ENCODE peak calls at places on chromosomes 13 and 19, in six cellular contexts. One of them, this sample, is unnamed.

GRCh38 chr19:38683393-38684077 is 36.1 kb downstream of the ACTN4 start:
- DNase-seq in H1: peak; percentile 83
- DNase-seq in K562: peak; percentile 76
- DNase-seq in GM12878: no peak
- DNase-seq in HCT116: peak; percentile 99
- DNase-seq in HepG2: peak; percentile 96
- DNase-seq in this sample: no peak

GRCh38 chr13:113996912-113997745 is 23.3 kb upstream of the C13orf46 start:
- DNase-seq in H1: no peak
- DNase-seq in K562: no peak
- DNase-seq in GM12878: no peak
- DNase-seq in HCT116: no peak
- DNase-seq in HepG2: no peak
- DNase-seq in this sample: no peak

GRCh38 chr19:48561412-48561811 is 9.4 kb downstream of the SULT2B1 start:
- DNase-seq in H1: no peak
- DNase-seq in K562: no peak
- DNase-seq in GM12878: no peak
- DNase-seq in HCT116: no peak
- DNase-seq in HepG2: no peak
- DNase-seq in this sample: no peak

GRCh38 chr13:50291611-50292010 is 276.4 kb downstream of the KCNRG start:
- DNase-seq in H1: no peak
- DNase-seq in K562: no peak
- DNase-seq in GM12878: no peak
- DNase-seq in HCT116: no peak
- DNase-seq in HepG2: no peak
- DNase-seq in this sample: no peak

GRCh38 chr19:6204212-6204611 is 68.7 kb downstream of the ACSBG2 start:
- DNase-seq in H1: no peak
- DNase-seq in K562: no peak
- DNase-seq in GM12878: no peak
- DNase-seq in HCT116: no peak
- DNase-seq in HepG2: peak; percentile 65
- DNase-seq in this sample: no peak

GRCh38 chr13:37194428-37194861 is 89.0 kb upstream of the CSNK1A1L start:
- DNase-seq in H1: no peak
- DNase-seq in K562: no peak
- DNase-seq in GM12878: no peak
- DNase-seq in HCT116: no peak
- DNase-seq in HepG2: no peak
- DNase-seq in this sample: no peak

GRCh38 chr19:35153701-35154534 is 617 bp upstream of the FXYD5 start:
- DNase-seq in H1: peak; percentile 84
- DNase-seq in K562: peak; percentile 78
- DNase-seq in GM12878: no peak
- DNase-seq in HCT116: no peak
- DNase-seq in HepG2: no peak
- DNase-seq in this sample: no peak

GRCh38 chr19:34505321-34506025 is 23.9 kb downstream of the WTIP start:
- DNase-seq in H1: peak; percentile 43
- DNase-seq in K562: peak; percentile 8
- DNase-seq in GM12878: no peak
- DNase-seq in HCT116: no peak
- DNase-seq in HepG2: no peak
- DNase-seq in this sample: no peak

GRCh38 chr13:36789730-36790129 is 29.3 kb upstream of the RFXAP start:
- DNase-seq in H1: no peak
- DNase-seq in K562: no peak
- DNase-seq in GM12878: no peak
- DNase-seq in HCT116: no peak
- DNase-seq in HepG2: no peak
- DNase-seq in this sample: no peak

GRCh38 chr13:72463561-72463960 is 263.9 kb downstream of the MZT1 start:
- DNase-seq in H1: no peak
- DNase-seq in K562: no peak
- DNase-seq in GM12878: no peak
- DNase-seq in HCT116: no peak
- DNase-seq in HepG2: no peak
- DNase-seq in this sample: no peak

GRCh38 chr13:111283991-111284390 is 36.5 kb upstream of the TEX29 start:
- DNase-seq in H1: no peak
- DNase-seq in K562: no peak
- DNase-seq in GM12878: no peak
- DNase-seq in HCT116: no peak
- DNase-seq in HepG2: no peak
- DNase-seq in this sample: no peak

GRCh38 chr19:58394821-58395219 is 636 bp upstream of the RNF225 start:
- DNase-seq in H1: peak; percentile 52
- DNase-seq in K562: no peak
- DNase-seq in GM12878: no peak
- DNase-seq in HCT116: no peak
- DNase-seq in HepG2: no peak
- DNase-seq in this sample: no peak

GRCh38 chr13:39306639-39307589 is 268.7 kb downstream of the NHLRC3 start:
- DNase-seq in H1: no peak
- DNase-seq in K562: no peak
- DNase-seq in GM12878: peak; percentile 73
- DNase-seq in HCT116: no peak
- DNase-seq in HepG2: no peak
- DNase-seq in this sample: no peak

GRCh38 chr13:66778461-66778860 is 451.7 kb downstream of the PCDH9 start:
- DNase-seq in H1: no peak
- DNase-seq in K562: no peak
- DNase-seq in GM12878: no peak
- DNase-seq in HCT116: no peak
- DNase-seq in HepG2: no peak
- DNase-seq in this sample: no peak

GRCh38 chr19:8639821-8640401 is 9.5 kb downstream of the NFILZ start:
- DNase-seq in H1: no peak
- DNase-seq in K562: no peak
- DNase-seq in GM12878: no peak
- DNase-seq in HCT116: no peak
- DNase-seq in HepG2: no peak
- DNase-seq in this sample: no peak

GRCh38 chr13:27578121-27579030 is 42.0 kb downstream of the LNX2 start:
- DNase-seq in H1: no peak
- DNase-seq in K562: no peak
- DNase-seq in GM12878: no peak
- DNase-seq in HCT116: no peak
- DNase-seq in HepG2: no peak
- DNase-seq in this sample: no peak

GRCh38 chr19:30685601-30686000 is 313.4 kb downstream of the ZNF536 start:
- DNase-seq in H1: no peak
- DNase-seq in K562: no peak
- DNase-seq in GM12878: no peak
- DNase-seq in HCT116: no peak
- DNase-seq in HepG2: no peak
- DNase-seq in this sample: no peak

GRCh38 chr13:40381935-40382764 is 284.3 kb downstream of the FOXO1 start:
- DNase-seq in H1: peak; percentile 47
- DNase-seq in K562: no peak
- DNase-seq in GM12878: no peak
- DNase-seq in HCT116: no peak
- DNase-seq in HepG2: no peak
- DNase-seq in this sample: no peak

GRCh38 chr13:109715902-109716301 is 70.5 kb downstream of the IRS2 start:
- DNase-seq in H1: no peak
- DNase-seq in K562: no peak
- DNase-seq in GM12878: no peak
- DNase-seq in HCT116: no peak
- DNase-seq in HepG2: no peak
- DNase-seq in this sample: no peak

GRCh38 chr19:4361152-4362037 is 18.0 kb downstream of the MPND start:
- DNase-seq in H1: no peak
- DNase-seq in K562: peak; percentile 58
- DNase-seq in GM12878: no peak
- DNase-seq in HCT116: no peak
- DNase-seq in HepG2: no peak
- DNase-seq in this sample: no peak

GRCh38 chr19:49506575-49507105 is 5.8 kb upstream of the FCGRT start:
- DNase-seq in H1: peak; percentile 95
- DNase-seq in K562: peak; percentile 84
- DNase-seq in GM12878: no peak
- DNase-seq in HCT116: no peak
- DNase-seq in HepG2: peak; percentile 71
- DNase-seq in this sample: peak; percentile 66

GRCh38 chr13:104694397-104694796 is 1628.2 kb upstream of the SLC10A2 start:
- DNase-seq in H1: no peak
- DNase-seq in K562: no peak
- DNase-seq in GM12878: no peak
- DNase-seq in HCT116: no peak
- DNase-seq in HepG2: no peak
- DNase-seq in this sample: no peak

GRCh38 chr13:79631260-79631659 is 150.3 kb downstream of the NDFIP2 start:
- DNase-seq in H1: no peak
- DNase-seq in K562: no peak
- DNase-seq in GM12878: no peak
- DNase-seq in HCT116: peak; percentile 56
- DNase-seq in HepG2: no peak
- DNase-seq in this sample: no peak
- TF ChIP-seq ZNF274 in H1: no peak
- TF ChIP-seq ZNF274 in K562: no peak
- TF ChIP-seq ZNF274 in GM12878: no peak
- TF ChIP-seq ZNF274 in HCT116: no peak
- TF ChIP-seq ZNF274 in HepG2: no peak
- TF ChIP-seq ZNF274 in this sample: no peak

GRCh38 chr13:51405176-51405575 is 47.7 kb downstream of the INTS6 start:
- DNase-seq in H1: no peak
- DNase-seq in K562: no peak
- DNase-seq in GM12878: no peak
- DNase-seq in HCT116: no peak
- DNase-seq in HepG2: no peak
- DNase-seq in this sample: no peak
- H3K9ac ChIP-seq in H1: no peak overlapping the region
- H3K9ac ChIP-seq in K562: no peak overlapping the region
- H3K9ac ChIP-seq in GM12878: no peak overlapping the region
- H3K9ac ChIP-seq in HCT116: no peak overlapping the region
- H3K9ac ChIP-seq in HepG2: no peak overlapping the region
- H3K9ac ChIP-seq in this sample: no peak overlapping the region

DNA sequence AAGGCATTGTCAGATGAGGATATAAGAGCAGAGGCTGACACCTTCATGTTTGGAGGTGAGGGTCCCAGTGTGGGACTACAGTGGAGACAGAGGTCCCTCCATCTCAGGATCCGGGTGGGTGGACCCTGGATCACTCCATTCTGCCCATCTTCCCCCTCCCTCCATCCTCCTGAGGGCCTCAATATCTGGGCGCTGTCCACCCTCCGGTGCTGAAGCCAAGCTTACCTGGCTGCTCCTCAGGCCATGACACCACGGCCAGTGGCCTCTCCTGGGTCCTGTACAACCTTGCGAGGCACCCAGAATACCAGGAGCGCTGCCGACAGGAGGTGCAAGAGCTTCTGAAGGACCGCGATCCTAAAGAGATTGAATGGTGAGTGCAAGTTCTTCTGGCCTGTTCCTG is 11.9 kb downstream of the CYP4F12 start:
- DNase-seq in H1: no peak
- DNase-seq in K562: peak; percentile 50
- DNase-seq in GM12878: no peak
- DNase-seq in HCT116: no peak
- DNase-seq in HepG2: no peak
- DNase-seq in this sample: no peak
- TF ChIP-seq ZNF274 in H1: no peak
- TF ChIP-seq ZNF274 in K562: no peak
- TF ChIP-seq ZNF274 in GM12878: no peak
- TF ChIP-seq ZNF274 in HCT116: no peak
- TF ChIP-seq ZNF274 in HepG2: no peak
- TF ChIP-seq ZNF274 in this sample: no peak

DNA sequence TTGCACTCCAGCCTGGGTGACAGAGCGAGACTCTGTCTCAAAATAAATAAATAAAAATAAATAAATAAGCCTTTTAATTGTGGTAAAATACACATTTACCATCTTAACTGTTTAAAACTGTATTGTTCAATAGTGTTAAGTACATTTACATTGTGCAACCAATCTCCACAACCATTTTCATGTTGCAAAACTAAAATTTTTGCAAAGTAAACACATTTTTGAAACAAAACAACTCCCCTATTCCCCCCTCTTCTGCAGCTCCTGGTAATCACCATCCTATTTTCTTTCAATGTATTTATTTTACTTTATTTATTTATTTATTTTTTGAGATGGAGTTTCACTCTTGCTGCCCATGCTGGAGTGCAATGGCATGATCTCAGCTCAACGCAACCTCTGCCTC is 5.8 kb upstream of the B9D2 start:
- DNase-seq in H1: no peak
- DNase-seq in K562: no peak
- DNase-seq in GM12878: no peak
- DNase-seq in HCT116: no peak
- DNase-seq in HepG2: no peak
- DNase-seq in this sample: no peak
- H3K9ac ChIP-seq in H1: no peak overlapping the region
- H3K9ac ChIP-seq in K562: no peak overlapping the region
- H3K9ac ChIP-seq in GM12878: no peak overlapping the region
- H3K9ac ChIP-seq in HCT116: no peak overlapping the region
- H3K9ac ChIP-seq in HepG2: no peak overlapping the region
- H3K9ac ChIP-seq in this sample: no peak overlapping the region

DNA sequence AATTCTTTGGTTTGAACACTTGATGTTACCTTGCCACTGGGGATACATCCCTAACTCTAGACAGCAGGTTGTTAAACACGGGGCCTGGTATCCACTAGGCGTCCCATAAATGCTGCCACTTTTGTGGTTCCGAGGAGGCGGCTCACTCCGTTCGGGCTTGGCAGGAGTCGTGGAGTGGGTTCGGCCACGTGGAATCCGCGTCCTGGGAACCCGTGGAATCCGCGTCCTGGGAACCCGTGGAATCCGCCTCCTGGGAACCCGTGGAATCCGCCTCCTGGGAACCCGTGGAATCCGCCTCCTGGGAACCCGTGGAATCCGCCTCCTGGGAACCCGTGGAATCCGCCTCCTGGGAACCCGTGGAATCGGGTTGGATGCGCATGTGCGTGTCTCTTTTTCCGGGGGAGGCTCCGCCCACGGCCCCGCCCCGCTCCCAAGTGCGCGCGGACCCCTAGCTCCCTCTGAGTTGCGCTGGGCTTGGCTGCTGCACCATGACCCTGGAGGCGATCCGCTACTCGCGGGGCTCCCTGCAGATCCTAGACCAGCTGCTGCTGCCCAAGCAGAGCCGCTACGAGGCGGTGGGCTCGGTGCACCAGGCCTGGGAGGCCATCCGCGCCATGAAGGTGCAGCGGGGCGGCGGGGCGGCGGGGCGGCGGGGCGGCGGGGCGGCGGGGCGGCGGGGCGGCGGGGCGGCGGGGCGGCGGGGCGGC is at the start of gene MRI1:
- DNase-seq in H1: peak; percentile 72
- DNase-seq in K562: peak; percentile 92
- DNase-seq in GM12878: no peak
- DNase-seq in HCT116: no peak
- DNase-seq in HepG2: peak; percentile 39
- DNase-seq in this sample: no peak
- TF ChIP-seq ZNF274 in H1: no peak
- TF ChIP-seq ZNF274 in K562: no peak
- TF ChIP-seq ZNF274 in GM12878: no peak
- TF ChIP-seq ZNF274 in HCT116: no peak
- TF ChIP-seq ZNF274 in HepG2: peak; percentile 48
- TF ChIP-seq ZNF274 in this sample: no peak

GRCh38 chr19:657611-658010 is 5.4 kb downstream of the RNF126 start:
- DNase-seq in H1: no peak
- DNase-seq in K562: no peak
- DNase-seq in GM12878: no peak
- DNase-seq in HCT116: no peak
- DNase-seq in HepG2: no peak
- DNase-seq in this sample: no peak
- H3K9ac ChIP-seq in H1: no peak overlapping the region
- H3K9ac ChIP-seq in K562: no peak overlapping the region
- H3K9ac ChIP-seq in GM12878: no peak overlapping the region
- H3K9ac ChIP-seq in HCT116: no peak overlapping the region
- H3K9ac ChIP-seq in HepG2: no peak overlapping the region
- H3K9ac ChIP-seq in this sample: peak overlapping the region; percentile 42

GRCh38 chr19:21603431-21604153 is 98.2 kb downstream of the ZNF429 start:
- DNase-seq in H1: no peak
- DNase-seq in K562: no peak
- DNase-seq in GM12878: no peak
- DNase-seq in HCT116: no peak
- DNase-seq in HepG2: no peak
- DNase-seq in this sample: no peak
- TF ChIP-seq ZNF274 in H1: no peak
- TF ChIP-seq ZNF274 in K562: no peak
- TF ChIP-seq ZNF274 in GM12878: no peak
- TF ChIP-seq ZNF274 in HCT116: no peak
- TF ChIP-seq ZNF274 in HepG2: no peak
- TF ChIP-seq ZNF274 in this sample: no peak

This sample was measured in NT2/D1.